ENCODE peak calls at places on chromosomes 6 and 20, in seven cellular contexts. J is HepG2, Z is NT2/D1, W is HCT116, P is K562, N is H1, L is GM12878. T is an unnamed sample.
A peak's percentile ranks its signal among the peaks of the same experiment; 100 is the strongest.

GRCh38 chr6:130324657-130325056 is 41.2 kb upstream of the TMEM200A start:
- DNase-seq in J (no peak), Z (no peak), W (no peak), P (no peak), N (no peak), L (no peak), T (no peak)

GRCh38 chr20:1332749-1333300 is 3.9 kb upstream of the SDCBP2 start:
- DNase-seq in J (no peak), Z (no peak), W (no peak), P (no peak), N (peak; percentile 17), L (no peak), T (no peak)

GRCh38 chr6:168217216-168217879 is 102.2 kb downstream of the DACT2 start:
- DNase-seq in J (no peak), Z (no peak), W (no peak), P (no peak), N (no peak), L (no peak), T (no peak)

GRCh38 chr6:42197574-42198362 is 3.0 kb upstream of the GUCA1B start:
- DNase-seq in J (peak; percentile 81), Z (no peak), W (no peak), P (peak; percentile 90), N (no peak), L (no peak), T (no peak)

GRCh38 chr6:39958947-39959346 is 24.7 kb upstream of the MOCS1 start:
- DNase-seq in J (no peak), Z (no peak), W (no peak), P (no peak), N (no peak), L (no peak), T (no peak)

GRCh38 chr6:23180504-23181293 is 611.3 kb downstream of the HDGFL1 start:
- DNase-seq in J (no peak), Z (no peak), W (no peak), P (no peak), N (no peak), L (no peak), T (peak; percentile 64)

GRCh38 chr20:30376767-30377658 is 880.5 kb upstream of the DEFB115 start:
- DNase-seq in J (peak; percentile 87), Z (peak; percentile 50), W (peak; percentile 68), P (peak; percentile 82), N (peak; percentile 70), L (peak; percentile 28), T (peak; percentile 87)

GRCh38 chr20:49452011-49452482 is 30.4 kb downstream of the KCNB1 start:
- DNase-seq in J (no peak), Z (no peak), W (no peak), P (no peak), N (no peak), L (no peak), T (no peak)

GRCh38 chr20:50744143-50744792 is 12.9 kb downstream of the PARD6B start:
- DNase-seq in J (peak; percentile 96), Z (no peak), W (peak; percentile 67), P (peak; percentile 58), N (peak; percentile 46), L (no peak), T (peak; percentile 64)

GRCh38 chr6:48032156-48032555 is 78.8 kb downstream of the PTCHD4 start:
- DNase-seq in J (peak; percentile 28), Z (no peak), W (no peak), P (no peak), N (no peak), L (no peak), T (no peak)

GRCh38 chr6:16056263-16056870 is 72.5 kb upstream of the MYLIP start:
- DNase-seq in J (no peak), Z (no peak), W (no peak), P (no peak), N (no peak), L (no peak), T (no peak)

GRCh38 chr6:127522714-127523113 is 3.6 kb upstream of the MTCL3 start:
- DNase-seq in J (peak; percentile 11), Z (no peak), W (no peak), P (no peak), N (no peak), L (no peak), T (no peak)

GRCh38 chr6:154515808-154516207 is 5.3 kb upstream of the CNKSR3 start:
- DNase-seq in J (no peak), Z (no peak), W (no peak), P (no peak), N (no peak), L (no peak), T (no peak)
- TF ChIP-seq YY1 in J (no peak), Z (no peak), W (no peak), P (no peak), N (no peak), L (no peak), T (no peak)

GRCh38 chr6:158556113-158556512 is 3.8 kb upstream of the TMEM181 start:
- DNase-seq in J (no peak), Z (no peak), W (no peak), P (no peak), N (no peak), L (no peak), T (no peak)

GRCh38 chr6:158548418-158549161 is 11.3 kb upstream of the TMEM181 start:
- DNase-seq in J (no peak), Z (no peak), W (no peak), P (no peak), N (no peak), L (no peak), T (no peak)

GRCh38 chr6:158554611-158555361 is 5.1 kb upstream of the TMEM181 start:
- DNase-seq in J (peak; percentile 96), Z (no peak), W (no peak), P (no peak), N (no peak), L (no peak), T (no peak)

GRCh38 chr6:158552055-158552795 is 7.7 kb upstream of the TMEM181 start:
- DNase-seq in J (no peak), Z (no peak), W (no peak), P (no peak), N (no peak), L (no peak), T (no peak)

DNA sequence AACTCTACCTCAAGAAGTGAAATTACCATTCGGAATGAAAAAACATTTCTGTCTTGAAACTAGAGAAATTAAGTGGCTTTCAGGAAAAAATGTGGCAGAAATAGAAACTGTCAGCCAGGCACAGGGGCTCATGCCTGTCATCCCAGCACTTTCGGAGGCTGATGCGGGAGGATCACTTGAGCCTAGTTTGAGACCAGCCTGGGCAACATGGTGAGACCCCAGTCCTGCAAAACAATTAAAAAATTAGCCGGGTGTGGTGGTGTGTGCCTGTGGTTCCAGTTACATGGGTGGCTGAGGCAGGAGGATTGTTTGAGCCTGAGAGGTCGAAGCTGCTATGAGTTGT is 7.1 kb upstream of the TMEM181 start:
- DNase-seq in J (no peak), Z (no peak), W (no peak), P (no peak), N (no peak), L (no peak), T (no peak)
- TF ChIP-seq YY1 in J (no peak), Z (no peak), W (no peak), P (no peak), N (no peak), L (no peak), T (no peak)

GRCh38 chr6:2376429-2377355 is 131.3 kb upstream of the GMDS start:
- DNase-seq in J (no peak), Z (no peak), W (peak; percentile 65), P (no peak), N (no peak), L (no peak), T (no peak)
- TF ChIP-seq YY1 in J (no peak), Z (no peak), W (no peak), P (no peak), N (no peak), L (no peak), T (no peak)

DNA sequence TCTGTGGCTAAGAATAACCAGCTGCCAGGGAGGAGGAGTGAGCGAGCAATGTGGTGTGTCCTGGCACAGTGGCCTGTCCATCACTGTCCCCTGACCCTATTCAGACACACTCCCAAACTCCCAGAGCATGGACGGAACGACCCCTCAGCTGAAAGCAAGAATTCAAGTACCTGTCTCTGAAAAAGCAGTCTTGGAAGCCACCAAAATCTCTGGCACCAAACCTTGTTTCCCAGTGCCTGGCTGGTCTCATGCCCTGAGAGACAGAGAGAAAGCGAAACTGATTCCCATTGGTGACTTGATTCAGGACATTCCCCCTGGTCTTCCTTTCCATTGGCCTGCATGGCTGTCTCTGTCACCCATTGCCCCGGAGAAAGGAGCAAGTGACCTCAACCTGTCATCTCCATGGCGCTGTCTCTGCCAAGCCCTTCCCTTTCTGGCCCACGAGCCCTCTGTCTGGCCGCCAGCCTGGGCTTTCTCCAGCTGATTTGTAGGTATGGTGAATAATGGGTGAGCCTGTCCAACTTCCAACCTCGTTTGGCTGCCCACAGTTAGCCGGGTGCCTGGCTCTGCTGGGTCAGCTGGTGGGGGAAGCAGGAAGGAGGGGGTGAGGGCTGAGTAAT is at the start of gene DDO:
- DNase-seq in J (peak; percentile 86), Z (no peak), W (no peak), P (no peak), N (no peak), L (no peak), T (no peak)
- TF ChIP-seq YY1 in J (no peak), Z (no peak), W (no peak), P (no peak), N (no peak), L (no peak), T (no peak)

GRCh38 chr6:139920027-139920851 is 545.8 kb upstream of the CITED2 start:
- DNase-seq in J (no peak), Z (no peak), W (no peak), P (no peak), N (no peak), L (no peak), T (no peak)
- TF ChIP-seq YY1 in J (no peak), Z (no peak), W (no peak), P (no peak), N (no peak), L (no peak), T (no peak)

GRCh38 chr20:48202334-48202733 is 417.1 kb upstream of the SULF2 start:
- DNase-seq in J (no peak), Z (no peak), W (no peak), P (no peak), N (no peak), L (no peak), T (no peak)

GRCh38 chr20:48203252-48203651 is 418.0 kb upstream of the SULF2 start:
- DNase-seq in J (no peak), Z (no peak), W (no peak), P (no peak), N (no peak), L (no peak), T (no peak)

GRCh38 chr20:48204499-48204898 is 419.2 kb upstream of the SULF2 start:
- DNase-seq in J (no peak), Z (no peak), W (no peak), P (no peak), N (no peak), L (no peak), T (no peak)

GRCh38 chr20:48202774-48203173 is 417.5 kb upstream of the SULF2 start:
- DNase-seq in J (no peak), Z (no peak), W (no peak), P (no peak), N (no peak), L (no peak), T (peak; percentile 50)

GRCh38 chr20:48201881-48202280 is 416.6 kb upstream of the SULF2 start:
- DNase-seq in J (no peak), Z (no peak), W (no peak), P (no peak), N (no peak), L (no peak), T (peak; percentile 52)
- TF ChIP-seq YY1 in J (no peak), Z (no peak), W (no peak), P (no peak), N (no peak), L (no peak), T (no peak)